ENCODE peak calls at places on chromosomes 2 and 18, in ten cellular contexts. X, Q, V, T, K, C, M, Y, O and Z are unnamed samples.

GRCh38 chr18:44686156-44686555 is 5.5 kb downstream of the SETBP1 start:
- DNase-seq in T (no peak), C (no peak), V (no peak), O (no peak), X (no peak), K (no peak), M (no peak), Y (no peak), Q (no peak), Z (no peak)

GRCh38 chr2:10465915-10466314 is 17.8 kb upstream of the ODC1 start:
- DNase-seq in Q (no peak), O (no peak), K (no peak), C (no peak), T (no peak), M (no peak), V (no peak), X (no peak), Y (no peak), Z (no peak)

GRCh38 chr2:47271054-47272000 is 116.2 kb upstream of the STPG4 start:
- DNase-seq in C (no peak), Y (no peak), V (no peak), O (no peak), T (no peak), M (peak), X (no peak), Q (no peak), K (no peak), Z (no peak)

GRCh38 chr2:174846941-174847938 is 83.0 kb upstream of the CHRNA1 start:
- DNase-seq in Y (peak), X (peak), T (peak), V (no peak), C (peak), K (peak), M (peak), O (peak), Q (peak), Z (peak)

GRCh38 chr18:48374423-48375149 is 34.6 kb downstream of the ZBTB7C start:
- DNase-seq in T (peak), V (no peak), X (no peak), M (no peak), K (no peak), C (no peak), Q (no peak), O (no peak), Y (no peak), Z (no peak)

GRCh38 chr2:60439219-60439974 is 114.1 kb downstream of the BCL11A start:
- DNase-seq in Q (no peak), Y (no peak), M (no peak), K (no peak), X (peak), T (peak), O (no peak), C (peak), V (peak), Z (peak)

GRCh38 chr2:207833265-207833751 is 63.6 kb upstream of the FZD5 start:
- DNase-seq in Y (no peak), Q (no peak), M (peak), C (no peak), O (no peak), T (no peak), K (no peak), X (no peak), V (no peak), Z (no peak)

GRCh38 chr2:168748461-168748860 is 54.0 kb upstream of the NOSTRIN start:
- DNase-seq in K (no peak), Q (no peak), Y (no peak), X (no peak), T (no peak), O (no peak), M (no peak), V (no peak), C (no peak), Z (no peak)

GRCh38 chr18:44742741-44743311 is 62.1 kb downstream of the SETBP1 start:
- DNase-seq in V (no peak), T (peak), M (peak), Y (no peak), C (no peak), Q (peak), X (peak), O (no peak), K (peak), Z (no peak)

GRCh38 chr2:186503827-186504606 is 18.0 kb downstream of the ZC3H15 start:
- DNase-seq in V (no peak), X (no peak), C (no peak), Y (no peak), O (peak), M (peak), Q (peak), K (peak), T (peak), Z (no peak)

GRCh38 chr18:59959079-59959478 is 59.3 kb downstream of the PMAIP1 start:
- DNase-seq in C (no peak), M (no peak), T (no peak), V (no peak), X (no peak), Q (peak), Y (no peak), O (no peak), K (no peak), Z (no peak)

GRCh38 chr18:46261799-46262198 is 157.6 kb downstream of the HAUS1 start:
- DNase-seq in C (no peak), Q (no peak), T (no peak), K (no peak), O (no peak), V (no peak), Y (no peak), X (no peak), M (peak), Z (no peak)

GRCh38 chr2:161355985-161356384 is 47.8 kb downstream of the PSMD14 start:
- DNase-seq in Q (no peak), X (no peak), T (no peak), V (no peak), M (no peak), K (no peak), C (no peak), O (no peak), Y (no peak), Z (no peak)

GRCh38 chr2:127560201-127560928 is 24.9 kb downstream of the MYO7B start:
- DNase-seq in Y (no peak), K (no peak), Q (peak), T (no peak), X (no peak), M (peak), O (no peak), V (no peak), C (no peak), Z (no peak)

GRCh38 chr2:224793961-224794360 is 77.8 kb upstream of the CCDC195 start:
- DNase-seq in T (peak), O (no peak), V (no peak), X (no peak), Q (peak), C (no peak), M (no peak), Y (peak), K (peak), Z (no peak)

GRCh38 chr2:49332415-49332814 is 178.1 kb upstream of the FSHR start:
- DNase-seq in V (no peak), O (no peak), K (no peak), Y (no peak), T (peak), M (peak), Q (peak), C (no peak), X (no peak), Z (no peak)
- TF ChIP-seq CTCF in V (no peak), O (no peak), K (no peak), Y (no peak), T (no peak), M (no peak), Q (no peak), C (no peak), X (no peak), Z (no peak)

GRCh38 chr18:75208055-75208835 is 694 bp downstream of the PTGR3 start:
- DNase-seq in K (peak), Q (peak), M (peak), O (no peak), V (no peak), Y (no peak), T (peak), C (peak), X (peak), Z (peak)
- TF ChIP-seq CTCF in K (no peak), Q (no peak), M (peak), O (no peak), V (peak), Y (no peak), T (no peak), C (no peak), X (no peak), Z (peak)

DNA sequence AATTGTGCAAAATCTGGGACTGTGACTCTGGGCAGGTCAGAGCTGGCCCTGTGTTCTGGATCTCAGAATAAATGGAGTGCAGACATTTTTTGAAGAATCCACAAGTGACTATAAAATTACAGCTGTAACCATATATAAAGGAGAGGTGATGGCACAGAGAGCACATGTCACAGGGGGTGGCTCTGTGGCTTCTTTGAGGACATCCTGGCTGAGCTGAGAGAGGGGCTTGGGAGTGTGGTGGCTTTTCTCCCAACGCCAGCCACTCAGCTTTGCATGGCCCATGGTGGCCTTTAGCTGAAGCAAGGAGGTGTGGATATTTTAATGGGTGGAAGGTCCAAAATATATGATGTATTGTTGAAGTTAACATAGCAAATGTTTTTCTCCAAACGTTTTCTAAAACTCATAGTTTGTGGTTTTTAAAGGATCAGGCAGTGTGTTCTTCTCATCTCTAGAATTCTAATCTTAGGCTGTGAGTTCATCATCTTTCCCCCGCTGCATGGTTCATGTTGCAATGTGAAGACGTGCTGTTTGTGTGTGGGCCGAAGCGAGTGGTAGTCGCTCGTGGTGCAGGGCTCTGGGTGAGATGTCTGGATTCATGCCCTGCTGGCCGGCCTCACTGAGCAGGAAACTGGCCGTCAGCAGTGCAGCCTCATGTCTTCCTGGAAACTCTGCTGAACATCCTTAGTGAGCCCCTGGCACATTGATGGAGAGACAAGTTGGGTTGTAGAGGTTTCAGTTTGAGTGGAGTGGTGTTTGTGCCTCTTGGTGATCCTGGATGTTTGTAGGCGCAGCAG is 109.9 kb downstream of the ZNF236 start:
- DNase-seq in K (peak), V (no peak), T (peak), O (no peak), M (peak), Y (no peak), X (no peak), Q (peak), C (no peak), Z (no peak)
- TF ChIP-seq CTCF in K (no peak), V (no peak), T (no peak), O (no peak), M (no peak), Y (no peak), X (no peak), Q (no peak), C (no peak), Z (no peak)

DNA sequence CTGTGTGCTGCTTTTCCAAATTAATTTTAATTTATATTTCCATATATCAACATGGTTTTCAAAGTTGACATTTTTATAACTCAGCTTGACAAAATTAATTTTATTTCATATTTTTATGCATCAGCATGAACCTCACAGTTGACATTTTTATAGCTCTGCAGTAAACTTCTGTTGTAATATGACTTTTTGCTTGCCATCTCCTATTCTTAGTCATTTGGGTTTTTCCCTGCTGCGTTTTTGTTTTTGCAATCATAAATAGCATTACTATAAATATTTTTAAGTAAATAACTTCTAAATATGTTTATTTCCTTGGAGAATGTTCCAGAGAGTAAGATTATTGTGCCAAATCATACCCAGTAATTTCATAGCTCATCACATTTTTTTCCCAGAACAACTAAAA is 21.0 kb upstream of the L3MBTL4 start:
- DNase-seq in V (no peak), Y (no peak), O (no peak), M (no peak), X (no peak), C (no peak), Q (no peak), K (no peak), T (no peak), Z (no peak)
- TF ChIP-seq CTCF in V (no peak), Y (no peak), O (no peak), M (no peak), X (no peak), C (no peak), Q (no peak), K (no peak), T (no peak), Z (no peak)